ENCODE peak calls at places on chromosome 11, in four cellular contexts. T is kidney; V is activated CD8-positive, alpha-beta memory T cell treated with anti-CD3 and anti-CD28 coated beads, Interleukin-2, amount 50 U/mL, for 48 hours; A is caudate nucleus. Z is an unnamed sample.

GRCh38 chr11:1567052-1567720 is 4.9 kb downstream of the DUSP8 start:
- DNase-seq in T (peak), V (no peak), A (no peak), Z (no peak)

GRCh38 chr11:69166186-69167115 is 10.7 kb downstream of the SMIM38 start:
- DNase-seq in T (no peak), V (peak), A (no peak), Z (no peak)

GRCh38 chr11:123549901-123550619 is 104.4 kb downstream of the SCN3B start:
- DNase-seq in T (no peak), V (no peak), A (no peak), Z (no peak)

GRCh38 chr11:134452026-134452848 is 40.2 kb upstream of the B3GAT1 start:
- DNase-seq in T (no peak), V (no peak), A (no peak), Z (no peak)

GRCh38 chr11:99795999-99796398 is 775.2 kb downstream of the CNTN5 start:
- DNase-seq in T (no peak), V (no peak), A (no peak), Z (no peak)

GRCh38 chr11:111918390-111919256 is at the start of gene C11orf52:
- DNase-seq in T (peak), V (no peak), A (no peak), Z (no peak)

GRCh38 chr11:75673977-75674582 is 5.2 kb upstream of the MAP6 start:
- DNase-seq in T (no peak), V (no peak), A (no peak), Z (no peak)

GRCh38 chr11:134760307-134760706 is 348.3 kb upstream of the B3GAT1 start:
- DNase-seq in T (no peak), V (no peak), A (no peak), Z (no peak)

GRCh38 chr11:61106296-61106695 is 4.0 kb downstream of the CD5 start:
- DNase-seq in T (no peak), V (no peak), A (no peak), Z (no peak)

GRCh38 chr11:84714316-84714780 is 912.8 kb downstream of the DLG2 start:
- DNase-seq in T (no peak), V (peak), A (no peak), Z (no peak)

GRCh38 chr11:122033193-122033592 is 82.8 kb downstream of the BLID start:
- DNase-seq in T (no peak), V (no peak), A (no peak), Z (no peak)

GRCh38 chr11:58616594-58616993 is 5.9 kb upstream of the CNTF start:
- DNase-seq in T (no peak), V (no peak), A (no peak), Z (no peak)

GRCh38 chr11:2142300-2142759 is 3.1 kb upstream of the IGF2 start:
- DNase-seq in T (no peak), V (no peak), A (no peak), Z (no peak)

GRCh38 chr11:128884054-128884453 is 7.1 kb upstream of the KCNJ5 start:
- DNase-seq in T (no peak), V (no peak), A (no peak), Z (no peak)

GRCh38 chr11:44949160-44950035 is 1.3 kb downstream of the TP53I11 start:
- DNase-seq in T (peak), V (peak), A (no peak), Z (no peak)

Z was measured in anterior cingulate cortex.